ENCODE peak calls at places on chromosomes 7 and 10, in eight cellular contexts. H is C1 segment of cervical spinal cord, X is uterus, Q is EH, C is A172, S is left cardiac atrium, R is NCI-H2171 treated with DMSO at 0.1 percent for 48 hours, A is tibial artery. Y is an unnamed sample.

GRCh38 chr7:45178241-45179225 is 20.9 kb downstream of the RAMP3 start:
- DNase-seq in H (no peak), X (no peak), Q (no peak), C (no peak), S (peak), R (no peak), A (no peak), Y (no peak)

GRCh38 chr10:70458329-70459060 is 17.0 kb upstream of the NODAL start:
- DNase-seq in H (peak), X (peak), Q (peak), C (no peak), S (peak), R (no peak), A (peak), Y (peak)

GRCh38 chr10:111151595-111151994 is 74.8 kb downstream of the ADRA2A start:
- DNase-seq in H (peak), X (no peak), Q (no peak), C (no peak), S (no peak), R (no peak), A (no peak), Y (no peak)

GRCh38 chr7:55432937-55433784 is 68.0 kb downstream of the LANCL2 start:
- DNase-seq in H (peak), X (no peak), Q (peak), C (peak), S (no peak), R (peak), A (no peak), Y (no peak)

GRCh38 chr7:115015619-115016018 is 93.7 kb downstream of the MDFIC start:
- DNase-seq in H (no peak), X (no peak), Q (peak), C (peak), S (no peak), R (no peak), A (no peak), Y (no peak)

GRCh38 chr10:119542990-119543813 is 683 bp upstream of the RGS10 start:
- DNase-seq in H (no peak), X (peak), Q (peak), C (peak), S (peak), R (peak), A (peak), Y (peak)

GRCh38 chr7:98836811-98837631 is 32.8 kb downstream of the TMEM130 start:
- DNase-seq in H (no peak), X (no peak), Q (peak), C (peak), S (no peak), R (peak), A (no peak), Y (no peak)

GRCh38 chr10:84140036-84140379 is 699 bp downstream of the GHITM start:
- DNase-seq in H (no peak), X (no peak), Q (peak), C (peak), S (peak), R (no peak), A (no peak), Y (no peak)

GRCh38 chr10:132492323-132493035 is 45.1 kb upstream of the INPP5A start:
- DNase-seq in H (no peak), X (peak), Q (no peak), C (no peak), S (no peak), R (no peak), A (no peak), Y (peak)

GRCh38 chr10:117094856-117095255 is 43.2 kb downstream of the VAX1 start:
- DNase-seq in H (no peak), X (no peak), Q (no peak), C (no peak), S (no peak), R (no peak), A (no peak), Y (no peak)

GRCh38 chr7:8418627-8419245 is 14.7 kb upstream of the NXPH1 start:
- DNase-seq in H (peak), X (no peak), Q (peak), C (peak), S (peak), R (peak), A (no peak), Y (no peak)

GRCh38 chr7:134856692-134857091 is 77.3 kb downstream of the CALD1 start:
- DNase-seq in H (no peak), X (no peak), Q (peak), C (no peak), S (no peak), R (no peak), A (no peak), Y (no peak)

Y was measured in Right ventricle myocardium inferior.